ENCODE peak calls at places on chromosomes 13 and 19, in four cellular contexts. L is heart right ventricle; R is H1; Z is CD8-positive, alpha-beta T cell. A is an unnamed sample. For H3K4me1, the result is how much of the 10 kb centered on the place peaks cover.

GRCh38 chr13:28584873-28585317 is 74.0 kb upstream of the POMP start:
- DNase-seq in L (no peak), R (no peak), Z (no peak), A (no peak)

GRCh38 chr19:41123716-41124244 is 9.5 kb downstream of the CYP2F1 start:
- DNase-seq in L (no peak), R (no peak), Z (no peak), A (no peak)

GRCh38 chr13:110287031-110287828 is 19.7 kb downstream of the COL4A1 start:
- DNase-seq in L (no peak), R (no peak), Z (no peak), A (no peak)

GRCh38 chr13:82165396-82166174 is 1716.7 kb downstream of the SLITRK1 start:
- DNase-seq in L (no peak), R (no peak), Z (no peak), A (peak)

GRCh38 chr19:32870154-32870573 is 597 bp upstream of the SLC7A9 start:
- DNase-seq in L (no peak), R (no peak), Z (no peak), A (no peak)

GRCh38 chr13:37475151-37475550 is 123.4 kb downstream of the POSTN start:
- DNase-seq in L (no peak), R (no peak), Z (no peak), A (no peak)

GRCh38 chr13:28753208-28753892 is 34.6 kb upstream of the SLC46A3 start:
- DNase-seq in L (peak), R (no peak), Z (no peak), A (peak)

GRCh38 chr13:43848250-43848649 is 31.3 kb downstream of the CCDC122 start:
- DNase-seq in L (no peak), R (no peak), Z (no peak), A (no peak)

GRCh38 chr13:51801631-51802099 is 2.3 kb downstream of the DHRS12 start:
- DNase-seq in L (peak), R (no peak), Z (no peak), A (no peak)

GRCh38 chr19:7522923-7523667 is 671 bp downstream of the MCOLN1 start:
- DNase-seq in L (no peak), R (no peak), Z (no peak), A (no peak)

GRCh38 chr19:3459322-3459881 is 20.9 kb downstream of the SMIM24 start:
- DNase-seq in L (peak), R (no peak), Z (no peak), A (no peak)

GRCh38 chr13:77857810-77858209 is 60.8 kb downstream of the EDNRB start:
- DNase-seq in L (no peak), R (no peak), Z (no peak), A (no peak)

GRCh38 chr19:5360003-5360820 is 19.6 kb upstream of the PTPRS start:
- DNase-seq in L (no peak), R (no peak), Z (no peak), A (no peak)

GRCh38 chr13:106232680-106233079 is 302.8 kb downstream of the EFNB2 start:
- DNase-seq in L (no peak), R (no peak), Z (no peak), A (no peak)

GRCh38 chr13:34720618-34721017 is 221.5 kb upstream of the NBEA start:
- DNase-seq in L (no peak), R (no peak), Z (no peak), A (no peak)

GRCh38 chr13:99663908-99664307 is 162.6 kb downstream of the TM9SF2 start:
- DNase-seq in L (no peak), R (no peak), Z (no peak), A (no peak)

GRCh38 chr13:110832205-110832479 is 82.7 kb downstream of the ANKRD10 start:
- DNase-seq in L (no peak), R (no peak), Z (no peak), A (no peak)

GRCh38 chr13:53238241-53238640 is 209.6 kb downstream of the OLFM4 start:
- DNase-seq in L (no peak), R (no peak), Z (no peak), A (no peak)

GRCh38 chr19:12112701-12113100 is 27.4 kb downstream of the ZNF20 start:
- DNase-seq in L (no peak), R (no peak), Z (no peak), A (no peak)

DNA sequence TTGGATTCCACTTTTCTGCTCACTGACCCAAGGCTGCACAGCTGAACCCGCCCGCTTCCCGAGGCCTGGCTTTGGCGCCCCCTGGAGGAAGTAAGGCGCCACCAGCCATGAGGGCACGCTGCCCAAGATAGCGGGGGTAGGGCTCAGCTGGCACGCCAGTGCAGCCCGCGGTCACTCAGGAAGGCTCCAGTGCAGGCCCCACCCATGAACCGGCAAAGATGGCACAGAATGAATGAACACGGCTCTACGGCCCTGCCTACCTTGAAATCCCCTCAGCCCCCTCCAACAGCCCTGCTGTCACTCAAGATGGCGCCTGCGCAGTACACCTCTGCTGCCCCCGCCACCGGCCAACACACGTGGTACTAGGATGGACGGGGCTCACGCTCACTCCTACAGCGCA is 3.0 kb downstream of the PEG3 start:
- DNase-seq in L (peak), R (no peak), Z (no peak), A (peak)
- TF ChIP-seq CTCF in L (peak), R (peak), Z (no peak), A (peak)

GRCh38 chr13:22243519-22244197 is 572.8 kb downstream of the FGF9 start:
- DNase-seq in L (no peak), R (no peak), Z (no peak), A (no peak)
- H3K4me1 ChIP-seq in L (under half), R (under half), Z (under half), A (under half)

GRCh38 chr13:112105244-112105681 is 38.3 kb downstream of the SOX1 start:
- DNase-seq in L (no peak), R (no peak), Z (no peak), A (no peak)

GRCh38 chr13:112105884-112106283 is 38.9 kb downstream of the SOX1 start:
- DNase-seq in L (no peak), R (peak), Z (no peak), A (no peak)

GRCh38 chr13:112106467-112107141 is 39.7 kb downstream of the SOX1 start:
- DNase-seq in L (no peak), R (no peak), Z (no peak), A (no peak)

GRCh38 chr13:112104873-112105234 is 37.9 kb downstream of the SOX1 start:
- DNase-seq in L (no peak), R (no peak), Z (no peak), A (no peak)

DNA sequence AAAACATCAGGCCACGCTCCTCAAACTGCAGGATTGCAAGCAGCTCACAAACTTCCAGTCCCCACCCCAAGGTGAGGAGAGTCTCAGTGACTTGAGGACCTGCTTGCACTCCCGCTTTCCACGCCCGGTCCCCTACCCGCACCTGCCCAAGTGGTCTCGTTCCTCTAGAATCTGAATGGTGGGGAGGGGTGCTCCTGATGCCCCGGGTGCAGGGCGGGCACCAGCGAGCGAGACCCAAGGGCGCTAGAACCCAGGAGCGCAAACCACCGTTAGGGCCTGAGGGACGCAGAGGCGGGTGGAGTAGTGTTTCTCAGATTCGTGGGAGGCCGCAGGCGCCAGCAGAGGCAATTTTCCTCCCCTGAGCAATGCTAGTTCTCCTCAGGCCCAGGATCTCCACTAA is 40.3 kb downstream of the SOX1 start:
- DNase-seq in L (no peak), R (no peak), Z (no peak), A (no peak)
- H3K4me3 ChIP-seq in L (no peak), R (no peak), Z (no peak), A (no peak)

GRCh38 chr19:15971217-15971616 is 22.4 kb downstream of the OR10H4 start:
- DNase-seq in L (no peak), R (no peak), Z (no peak), A (no peak)
- TF ChIP-seq CTCF in L (no peak), R (no peak), Z (no peak), A (peak)

DNA sequence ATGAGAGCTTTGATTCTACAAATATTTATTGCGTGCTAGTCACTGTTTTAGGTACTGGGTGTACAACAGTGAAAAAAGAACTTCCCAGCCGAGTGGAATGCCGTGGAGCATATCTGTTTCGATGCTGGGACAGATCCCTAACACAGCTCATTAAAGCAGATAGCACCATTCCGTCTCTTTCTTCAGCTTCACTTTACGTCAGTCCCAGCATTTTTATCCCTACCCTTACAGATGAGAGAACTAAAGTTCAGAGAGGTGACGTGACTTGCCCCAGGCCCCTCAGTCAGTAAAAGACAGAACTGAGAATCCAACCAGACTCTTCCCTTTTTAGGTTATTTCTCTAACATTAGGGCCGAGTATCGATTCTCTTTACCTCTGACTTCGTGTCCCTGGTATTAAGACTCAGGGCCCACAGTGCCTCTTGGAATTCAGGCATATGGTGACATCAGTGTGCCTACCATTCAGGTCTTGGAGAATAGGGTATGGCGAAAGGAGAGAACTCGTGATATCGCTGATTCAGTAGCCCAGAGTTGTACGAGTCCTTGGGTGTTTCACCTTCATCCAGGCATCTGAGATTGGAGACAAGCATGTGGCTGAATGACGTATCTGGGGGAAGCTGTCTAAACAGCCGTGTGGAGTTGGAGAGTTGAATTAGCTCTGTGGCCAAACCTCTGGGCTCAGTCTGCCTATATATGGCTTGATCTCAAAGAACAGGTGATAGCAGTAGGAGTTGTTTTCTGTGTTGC is 27.1 kb downstream of the ACTN4 start:
- DNase-seq in L (peak), R (no peak), Z (no peak), A (no peak)
- H3K4me1 ChIP-seq in L (half or more), R (under half), Z (under half), A (under half)

DNA sequence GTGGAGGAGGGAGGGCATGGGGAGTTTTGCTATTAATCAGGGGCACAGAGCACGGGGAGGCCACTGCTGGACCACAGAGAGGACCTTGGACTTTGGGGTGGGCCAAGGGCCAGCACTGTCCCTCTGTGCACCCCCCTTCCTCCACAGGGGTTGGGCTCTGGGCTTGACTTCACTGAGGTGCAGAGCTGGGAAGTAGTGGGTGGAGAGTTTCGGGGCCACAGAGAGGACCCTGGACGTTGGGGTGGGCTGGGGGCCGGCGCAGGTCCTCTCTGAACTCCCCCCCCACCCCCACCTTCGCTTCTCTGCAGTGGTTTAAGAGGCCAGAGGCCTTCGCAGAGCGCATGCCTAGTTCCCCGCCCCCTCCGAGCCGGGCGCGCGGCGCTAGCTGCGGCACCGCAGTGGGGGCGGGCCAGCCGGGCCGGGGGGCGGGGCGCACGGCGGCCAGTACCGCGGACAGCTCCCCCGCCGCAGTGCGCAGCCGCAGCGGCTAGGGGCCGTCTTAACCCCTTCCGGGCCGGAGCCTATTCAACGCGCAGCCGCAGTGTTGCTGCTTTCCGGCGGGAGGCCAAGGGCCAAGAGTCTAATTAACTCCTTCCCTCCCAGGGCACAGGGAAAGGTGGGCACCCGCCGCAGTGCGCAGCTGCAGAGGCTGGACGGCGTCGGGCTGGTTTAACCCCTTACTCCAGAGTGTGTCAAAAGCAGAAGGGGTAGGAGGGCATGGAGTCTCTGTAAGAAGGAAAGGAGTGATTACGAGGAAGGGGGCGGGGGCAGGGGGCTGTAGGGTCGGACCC is 3.7 kb downstream of the KCNC3 start:
- DNase-seq in L (peak), R (peak), Z (peak), A (peak)
- H3K4me3 ChIP-seq in L (peak), R (peak), Z (no peak), A (peak)

GRCh38 chr19:18781885-18782527 is 9.1 kb downstream of the COMP start:
- DNase-seq in L (no peak), R (no peak), Z (no peak), A (no peak)
- TF ChIP-seq CTCF in L (no peak), R (no peak), Z (no peak), A (no peak)

DNA sequence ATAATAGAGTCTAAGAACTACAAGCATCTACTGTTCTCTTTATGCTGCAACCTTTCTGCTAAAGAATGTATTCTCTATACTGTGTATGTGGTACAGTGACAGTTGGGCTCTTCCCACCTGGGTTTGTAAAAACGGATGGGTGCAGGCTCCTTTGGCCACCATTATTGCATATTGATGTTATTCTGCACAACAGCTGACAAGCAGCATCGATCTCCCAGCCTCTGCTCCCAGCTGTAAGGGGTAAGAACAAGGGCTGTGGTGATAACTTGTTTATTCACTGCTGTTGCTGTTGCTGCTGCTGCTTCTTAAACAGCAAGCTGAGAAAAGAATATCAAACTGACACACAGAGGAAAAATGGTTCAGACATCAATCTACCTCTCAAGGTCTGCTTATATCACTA is 56.2 kb downstream of the KCNRG start:
- DNase-seq in L (no peak), R (no peak), Z (no peak), A (no peak)
- H3K4me1 ChIP-seq in L (under half), R (under half), Z (under half), A (under half)

GRCh38 chr19:29844891-29845575 is 33.2 kb downstream of the CCNE1 start:
- DNase-seq in L (peak), R (peak), Z (peak), A (peak)
- H3K4me3 ChIP-seq in L (peak), R (peak), Z (peak), A (peak)

DNA sequence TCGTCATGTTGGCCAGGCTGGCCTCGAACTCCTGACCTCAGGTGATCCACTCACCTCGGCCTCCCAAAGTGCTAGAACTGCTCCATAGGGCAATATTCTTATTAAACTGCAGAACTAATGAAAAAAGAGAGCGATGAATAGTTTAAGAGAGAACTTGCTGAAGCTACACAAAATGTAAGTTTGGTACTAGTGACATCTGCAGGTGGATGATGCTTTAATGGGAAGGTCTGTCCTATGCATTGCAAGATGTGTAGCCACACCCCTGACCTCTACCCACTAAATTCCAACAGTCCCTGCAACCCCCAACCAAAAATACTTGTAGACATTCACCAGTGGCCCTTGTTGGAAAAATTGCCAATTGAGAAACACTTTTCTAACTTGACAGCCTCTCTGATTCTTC is 117.8 kb downstream of the NALCN start:
- DNase-seq in L (no peak), R (no peak), Z (no peak), A (no peak)
- TF ChIP-seq CTCF in L (no peak), R (no peak), Z (no peak), A (no peak)